ENCODE peak calls at places on chromosomes 12 and 14, in eight cellular contexts. W is left ventricle myocardium inferior, A is GM23338, S is fibroblast of pulmonary artery, U is WERI-Rb-1, R is retinal pigment epithelial cell, H is colonic mucosa, T is thoracic aorta. V is an unnamed sample.
A peak's percentile ranks its signal among the peaks of the same experiment; 100 is the strongest.

GRCh38 chr12:67807808-67808207 is 159.3 kb downstream of the DYRK2 start:
- DNase-seq in W (no peak), A (no peak), S (peak; percentile 26), U (no peak), R (no peak), H (no peak), T (no peak), V (no peak)

GRCh38 chr14:102508410-102508773 is 1.2 kb downstream of the ANKRD9 start:
- DNase-seq in W (peak; percentile 62), A (no peak), S (no peak), U (no peak), R (no peak), H (peak; percentile 91), T (no peak), V (no peak)

GRCh38 chr12:98939350-98939749 is 294.3 kb downstream of the APAF1 start:
- DNase-seq in W (no peak), A (peak; percentile 75), S (peak; percentile 42), U (peak; percentile 31), R (peak; percentile 3), H (no peak), T (no peak), V (no peak)

GRCh38 chr14:33307691-33308369 is 369.2 kb downstream of the NPAS3 start:
- DNase-seq in W (no peak), A (peak; percentile 11), S (peak; percentile 76), U (no peak), R (no peak), H (no peak), T (no peak), V (peak; percentile 66)

GRCh38 chr12:89672589-89672979 is 36.1 kb downstream of the ATP2B1 start:
- DNase-seq in W (no peak), A (no peak), S (no peak), U (no peak), R (no peak), H (no peak), T (no peak), V (no peak)

GRCh38 chr14:99602788-99603415 is 1.1 kb downstream of the CCDC85C start:
- DNase-seq in W (no peak), A (peak; percentile 48), S (no peak), U (no peak), R (no peak), H (no peak), T (no peak), V (no peak)

GRCh38 chr14:25116607-25117006 is 66.7 kb upstream of the STXBP6 start:
- DNase-seq in W (no peak), A (no peak), S (no peak), U (no peak), R (no peak), H (no peak), T (no peak), V (no peak)

GRCh38 chr14:71021347-71022014 is 114.2 kb downstream of the PCNX1 start:
- DNase-seq in W (no peak), A (no peak), S (peak; percentile 45), U (no peak), R (no peak), H (no peak), T (no peak), V (no peak)

GRCh38 chr12:4648099-4648498 is 752 bp downstream of the AKAP3 start:
- DNase-seq in W (no peak), A (no peak), S (peak; percentile 11), U (no peak), R (no peak), H (peak; percentile 19), T (no peak), V (no peak)

GRCh38 chr14:60904381-60904780 is 76.5 kb downstream of the TRMT5 start:
- DNase-seq in W (no peak), A (no peak), S (no peak), U (no peak), R (no peak), H (no peak), T (no peak), V (no peak)

GRCh38 chr12:2783936-2784600 is 10.7 kb upstream of the FKBP4 start:
- DNase-seq in W (peak; percentile 71), A (peak; percentile 84), S (peak; percentile 60), U (peak; percentile 65), R (no peak), H (peak; percentile 73), T (no peak), V (peak; percentile 79)

GRCh38 chr12:44930972-44931600 is 55.0 kb upstream of the NELL2 start:
- DNase-seq in W (no peak), A (peak; percentile 95), S (peak; percentile 82), U (no peak), R (peak; percentile 33), H (no peak), T (no peak), V (no peak)

GRCh38 chr14:89040438-89041244 is 216.2 kb downstream of the TTC8 start:
- DNase-seq in W (peak; percentile 88), A (peak; percentile 95), S (peak; percentile 93), U (peak; percentile 85), R (peak; percentile 64), H (peak; percentile 92), T (peak; percentile 63), V (peak; percentile 95)

GRCh38 chr12:45205165-45205825 is 10.6 kb upstream of the ANO6 start:
- DNase-seq in W (no peak), A (no peak), S (no peak), U (no peak), R (no peak), H (no peak), T (no peak), V (no peak)

GRCh38 chr14:95677168-95677835 is 8.9 kb upstream of the TCL1B start:
- DNase-seq in W (no peak), A (no peak), S (no peak), U (no peak), R (no peak), H (no peak), T (no peak), V (no peak)

GRCh38 chr14:95681153-95681552 is 5.1 kb upstream of the TCL1B start:
- DNase-seq in W (no peak), A (no peak), S (no peak), U (no peak), R (no peak), H (no peak), T (no peak), V (no peak)

GRCh38 chr14:95683793-95684192 is 2.4 kb upstream of the TCL1B start:
- DNase-seq in W (no peak), A (peak; percentile 75), S (no peak), U (no peak), R (no peak), H (peak; percentile 22), T (no peak), V (no peak)

GRCh38 chr14:95679148-95679547 is 7.1 kb upstream of the TCL1B start:
- DNase-seq in W (no peak), A (no peak), S (no peak), U (no peak), R (no peak), H (no peak), T (no peak), V (no peak)

GRCh38 chr14:95679995-95680735 is 6.1 kb upstream of the TCL1B start:
- DNase-seq in W (no peak), A (peak; percentile 58), S (no peak), U (peak; percentile 55), R (no peak), H (no peak), T (no peak), V (no peak)
- H3K4me3 ChIP-seq in W (no peak overlapping the region), A (no peak overlapping the region), S (no peak overlapping the region), U (no peak overlapping the region), R (no peak overlapping the region), H (no peak overlapping the region), T (no peak overlapping the region), V (no peak overlapping the region)

DNA sequence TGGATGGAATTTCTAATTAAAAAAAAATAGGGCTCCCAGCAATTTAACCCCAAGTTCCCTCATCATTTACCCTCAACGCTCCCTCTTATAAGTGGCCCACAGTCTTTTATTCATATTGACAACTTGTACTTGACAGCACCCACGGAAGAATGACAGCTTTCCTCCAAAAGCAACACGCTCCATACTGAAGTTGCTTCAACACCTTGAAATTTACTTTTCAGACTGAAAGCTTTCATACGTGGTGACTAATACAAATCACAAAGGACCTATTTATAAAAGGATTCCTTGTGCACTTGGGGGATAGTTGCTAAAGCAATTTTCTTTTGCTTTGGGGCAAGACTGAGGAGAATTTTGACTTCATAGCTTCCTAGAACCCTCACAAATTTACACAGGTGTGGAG is 1629.4 kb upstream of the SEL1L start:
- DNase-seq in W (no peak), A (no peak), S (no peak), U (no peak), R (peak; percentile 7), H (no peak), T (no peak), V (no peak)
- H3K4me3 ChIP-seq in W (no peak overlapping the region), A (no peak overlapping the region), S (no peak overlapping the region), U (no peak overlapping the region), R (no peak overlapping the region), H (no peak overlapping the region), T (peak overlapping the region; percentile 31), V (no peak overlapping the region)

GRCh38 chr14:38367922-38368321 is 112.0 kb upstream of the CLEC14A start:
- DNase-seq in W (no peak), A (no peak), S (no peak), U (no peak), R (no peak), H (no peak), T (no peak), V (no peak)

GRCh38 chr14:38363217-38363616 is 107.3 kb upstream of the CLEC14A start:
- DNase-seq in W (no peak), A (no peak), S (no peak), U (no peak), R (no peak), H (no peak), T (no peak), V (no peak)

DNA sequence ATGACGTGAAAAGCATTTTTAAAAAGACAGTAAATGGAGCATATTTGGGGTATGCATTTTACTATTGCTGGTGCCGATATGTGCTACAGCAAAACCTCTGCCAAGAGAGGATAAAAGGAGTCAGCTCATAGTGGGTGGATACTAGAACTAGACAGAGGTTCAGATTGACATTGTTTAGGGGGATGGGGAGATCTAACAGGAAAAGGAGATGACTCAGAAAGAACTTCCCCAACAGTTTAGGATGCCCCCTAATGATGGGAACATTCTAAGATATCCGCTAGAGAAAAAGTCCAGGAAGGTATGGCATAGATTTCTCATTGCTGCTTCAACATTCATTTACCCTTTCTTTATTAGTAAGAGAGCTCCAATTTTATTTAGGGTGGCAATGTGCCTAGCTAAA is 110.5 kb upstream of the CLEC14A start:
- DNase-seq in W (no peak), A (peak; percentile 6), S (peak; percentile 65), U (no peak), R (no peak), H (no peak), T (no peak), V (no peak)
- H3K4me3 ChIP-seq in W (no peak overlapping the region), A (no peak overlapping the region), S (no peak overlapping the region), U (no peak overlapping the region), R (no peak overlapping the region), H (no peak overlapping the region), T (no peak overlapping the region), V (no peak overlapping the region)

DNA sequence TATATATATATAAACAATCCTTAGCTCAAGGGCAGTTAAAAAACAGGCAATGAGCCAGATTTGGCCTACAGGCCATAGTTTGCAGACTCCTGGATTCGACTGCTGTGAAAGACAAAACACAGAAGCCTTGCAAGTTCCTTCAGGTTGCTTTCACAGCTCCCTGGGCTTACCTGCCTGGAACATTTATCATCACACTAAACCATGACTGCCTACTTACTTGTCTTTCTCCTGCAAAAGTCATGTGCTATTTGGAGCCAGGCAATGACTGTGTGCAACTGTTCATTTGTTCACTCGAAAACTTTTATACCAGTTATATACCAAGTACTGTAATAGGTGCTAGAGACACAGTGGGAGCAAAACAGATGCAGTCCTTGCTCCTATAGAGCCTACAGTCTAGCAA is 2.2 kb upstream of the RPS6KA5 start:
- DNase-seq in W (no peak), A (no peak), S (no peak), U (no peak), R (no peak), H (no peak), T (no peak), V (no peak)
- H3K4me3 ChIP-seq in W (no peak overlapping the region), A (no peak overlapping the region), S (no peak overlapping the region), U (no peak overlapping the region), R (no peak overlapping the region), H (no peak overlapping the region), T (no peak overlapping the region), V (no peak overlapping the region)

V was measured in sigmoid colon.